ENCODE peak calls at places on chromosomes 2 and 18, in ten cellular contexts. W, G, U, C, M, J, R, B, P and Y are unnamed samples.

GRCh38 chr2:159010340-159010739 is 41.9 kb downstream of the TANC1 start:
- DNase-seq in J (no peak), U (no peak), B (no peak), P (peak; percentile 52), C (no peak), M (no peak), G (no peak), W (no peak), R (no peak), Y (no peak)

GRCh38 chr2:46363535-46364170 is 66.4 kb downstream of the EPAS1 start:
- DNase-seq in R (no peak), J (no peak), W (no peak), B (no peak), U (no peak), G (no peak), C (no peak), P (peak; percentile 69), M (no peak), Y (no peak)

GRCh38 chr2:43175187-43175490 is 51.3 kb downstream of the ZFP36L2 start:
- DNase-seq in W (no peak), C (no peak), R (no peak), U (no peak), B (no peak), J (no peak), P (no peak), G (no peak), M (no peak), Y (no peak)

GRCh38 chr2:198774576-198774975 is 683.2 kb downstream of the SATB2 start:
- DNase-seq in J (no peak), U (no peak), R (no peak), G (no peak), C (no peak), B (no peak), M (no peak), P (no peak), W (no peak), Y (no peak)

GRCh38 chr2:25453199-25453903 is 111.6 kb upstream of the DNMT3A start:
- DNase-seq in C (no peak), B (no peak), R (no peak), P (no peak), J (no peak), G (no peak), W (no peak), M (peak; percentile 50), U (no peak), Y (peak; percentile 68)

GRCh38 chr2:12965540-12966269 is 249.0 kb downstream of the TRIB2 start:
- DNase-seq in C (no peak), U (no peak), G (no peak), B (no peak), R (no peak), P (peak; percentile 84), J (no peak), W (no peak), M (no peak), Y (no peak)

GRCh38 chr2:1598800-1599199 is 145.5 kb downstream of the PXDN start:
- DNase-seq in G (no peak), W (no peak), M (no peak), P (no peak), C (no peak), R (no peak), B (no peak), U (no peak), J (no peak), Y (no peak)

GRCh38 chr2:168573128-168573903 is 117.2 kb downstream of the CERS6 start:
- DNase-seq in G (no peak), C (no peak), R (no peak), J (no peak), P (no peak), M (no peak), B (no peak), W (no peak), U (no peak), Y (no peak)

GRCh38 chr2:96970910-96971309 is 15.5 kb downstream of the FAM178B start:
- DNase-seq in C (no peak), B (no peak), J (no peak), R (no peak), M (no peak), U (no peak), W (no peak), P (no peak), G (no peak), Y (no peak)

GRCh38 chr2:152925540-152926448 is 207.4 kb downstream of the ARL6IP6 start:
- DNase-seq in G (peak; percentile 80), J (peak; percentile 30), R (peak; percentile 60), B (peak; percentile 22), C (peak; percentile 13), P (peak; percentile 6), U (peak; percentile 83), M (peak; percentile 30), W (peak; percentile 54), Y (peak; percentile 46)

GRCh38 chr2:159035790-159036411 is 67.5 kb downstream of the TANC1 start:
- DNase-seq in W (no peak), B (peak; percentile 94), J (no peak), M (no peak), C (peak; percentile 57), P (peak; percentile 46), U (peak; percentile 68), R (no peak), G (no peak), Y (no peak)

GRCh38 chr18:55237665-55238064 is 278.4 kb upstream of the CCDC68 start:
- DNase-seq in B (no peak), M (no peak), U (no peak), P (no peak), R (no peak), W (no peak), J (no peak), C (no peak), G (no peak), Y (no peak)

GRCh38 chr18:68984342-68984741 is 186.5 kb downstream of the CCDC102B start:
- DNase-seq in M (no peak), B (no peak), U (no peak), P (no peak), R (no peak), J (no peak), W (no peak), G (no peak), C (no peak), Y (no peak)

GRCh38 chr2:10400568-10400977 is 47.6 kb downstream of the ODC1 start:
- DNase-seq in J (peak; percentile 63), G (no peak), P (no peak), W (no peak), C (peak; percentile 37), R (peak; percentile 75), U (no peak), M (no peak), B (no peak), Y (peak; percentile 64)

GRCh38 chr2:160621748-160622147 is 128.1 kb upstream of the RBMS1 start:
- DNase-seq in G (no peak), U (no peak), M (no peak), P (no peak), W (no peak), C (no peak), R (no peak), B (no peak), J (no peak), Y (no peak)

GRCh38 chr2:207770602-207771404 is 1.1 kb upstream of the FZD5 start:
- DNase-seq in R (peak; percentile 56), U (no peak), M (no peak), B (no peak), G (peak; percentile 36), J (no peak), W (no peak), P (peak; percentile 7), C (peak; percentile 39), Y (peak; percentile 63)

GRCh38 chr2:122023059-122023879 is 267.8 kb downstream of the TSN start:
- DNase-seq in P (no peak), R (no peak), J (no peak), U (no peak), B (no peak), G (no peak), C (no peak), M (no peak), W (no peak), Y (no peak)

GRCh38 chr2:113767811-113768210 is 11.4 kb upstream of the SLC35F5 start:
- DNase-seq in G (no peak), J (no peak), P (no peak), W (no peak), B (no peak), M (no peak), U (no peak), C (no peak), R (no peak), Y (no peak)

GRCh38 chr18:59008302-59008974 is 131.2 kb upstream of the SEC11C start:
- DNase-seq in P (no peak), G (no peak), W (no peak), C (no peak), R (no peak), U (no peak), B (peak; percentile 68), J (no peak), M (no peak), Y (no peak)

GRCh38 chr2:216430811-216431210 is 18.5 kb downstream of the SMARCAL1 start:
- DNase-seq in G (no peak), U (no peak), J (no peak), P (no peak), C (no peak), M (no peak), B (no peak), W (no peak), R (no peak), Y (no peak)
- TF ChIP-seq CTCF in G (no peak), U (no peak), J (no peak), P (no peak), C (no peak), M (no peak), B (no peak), W (no peak), R (no peak), Y (no peak)

GRCh38 chr2:54279385-54279784 is 23.4 kb upstream of the TSPYL6 start:
- DNase-seq in J (no peak), C (no peak), B (no peak), W (no peak), U (peak; percentile 2), P (no peak), M (no peak), G (no peak), R (no peak), Y (no peak)
- TF ChIP-seq CTCF in J (no peak), C (no peak), B (no peak), W (peak; percentile 26), U (peak; percentile 21), P (peak; percentile 35), M (peak; percentile 25), G (peak; percentile 16), R (no peak), Y (no peak)

GRCh38 chr2:241734208-241734466 is 293 bp upstream of the D2HGDH start:
- DNase-seq in P (no peak), C (no peak), M (no peak), B (no peak), U (no peak), J (no peak), G (no peak), W (no peak), R (no peak), Y (no peak)
- TF ChIP-seq CTCF in P (peak; percentile 36), C (peak; percentile 20), M (peak; percentile 22), B (no peak), U (no peak), J (no peak), G (no peak), W (peak; percentile 13), R (no peak), Y (no peak)

DNA sequence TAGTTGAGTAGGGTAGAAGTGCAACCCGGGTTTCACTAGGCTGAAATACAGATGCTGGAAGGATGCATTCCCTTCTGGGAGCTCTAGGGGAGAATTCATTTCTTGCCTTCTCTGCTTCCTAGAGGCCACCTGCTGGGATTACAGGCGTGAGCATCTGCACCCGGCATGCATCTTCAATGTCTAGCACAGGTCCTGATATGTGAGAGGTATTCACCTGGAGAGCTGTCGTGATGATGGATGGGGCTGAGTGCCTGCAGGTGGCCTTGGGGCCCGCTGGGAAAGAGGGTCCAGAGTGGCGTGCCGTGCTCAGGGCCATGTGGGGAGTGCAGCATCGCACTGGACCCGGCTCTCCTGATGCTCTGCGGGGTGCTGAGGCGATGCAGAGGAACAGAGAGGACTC is 6.6 kb upstream of the NTSR2 start:
- DNase-seq in W (no peak), M (no peak), J (no peak), U (no peak), B (no peak), R (no peak), C (no peak), G (no peak), P (no peak), Y (no peak)
- TF ChIP-seq CTCF in W (peak; percentile 27), M (no peak), J (no peak), U (no peak), B (no peak), R (no peak), C (no peak), G (no peak), P (no peak), Y (no peak)